ENCODE peak calls at places on chromosomes 4 and X, in seven cellular contexts. E is SK-N-SH, B is K562, H is GM12878, G is HepG2, V is HCT116, U is H1. P is an unnamed sample.

GRCh38 chr4:128823025-128823661 is 13.6 kb downstream of the JADE1 start:
- DNase-seq in U (no peak), G (no peak), B (no peak), V (peak; percentile 21), H (no peak), E (no peak), P (no peak)

GRCh38 chr4:180234730-180235129 is 2008.5 kb upstream of the TENM3 start:
- DNase-seq in E (no peak), G (no peak), B (no peak), V (no peak), U (no peak), H (no peak), P (no peak)

GRCh38 chr4:25862411-25863346 is at the start of gene SEL1L3:
- DNase-seq in G (no peak), B (peak; percentile 70), H (no peak), V (no peak), U (peak; percentile 23), E (peak; percentile 84), P (peak; percentile 26)

GRCh38 chr4:85905761-85906160 is 430.8 kb downstream of the ARHGAP24 start:
- DNase-seq in V (no peak), H (no peak), U (no peak), B (no peak), G (no peak), E (no peak), P (peak; percentile 8)

GRCh38 chrX:20060961-20061868 is 55.5 kb downstream of the MAP7D2 start:
- DNase-seq in B (no peak), H (peak; percentile 53), G (no peak), E (no peak), V (no peak), U (no peak), P (no peak)

GRCh38 chrX:19883878-19884277 is 3.5 kb downstream of the SH3KBP1 start:
- DNase-seq in U (no peak), G (no peak), E (no peak), B (no peak), V (peak; percentile 43), H (peak; percentile 78), P (no peak)

GRCh38 chr4:41178372-41179085 is 35.8 kb downstream of the APBB2 start:
- DNase-seq in U (no peak), G (no peak), V (no peak), E (no peak), H (no peak), B (no peak), P (no peak)

GRCh38 chr4:183960021-183960420 is 54.9 kb downstream of the STOX2 start:
- DNase-seq in G (no peak), U (no peak), B (peak; percentile 6), H (no peak), V (no peak), E (peak; percentile 78), P (peak; percentile 64)

GRCh38 chrX:34371740-34372139 is 239.6 kb upstream of the FAM47A start:
- DNase-seq in V (no peak), U (no peak), E (no peak), H (no peak), B (no peak), G (no peak), P (no peak)

GRCh38 chr4:98222306-98222705 is 38.9 kb upstream of the RAP1GDS1 start:
- DNase-seq in B (no peak), E (no peak), G (no peak), V (no peak), U (no peak), H (no peak), P (no peak)

GRCh38 chrX:53950130-53950733 is 94.0 kb downstream of the PHF8 start:
- DNase-seq in U (no peak), B (no peak), H (no peak), V (no peak), E (no peak), G (no peak), P (no peak)

GRCh38 chr4:163484906-163485305 is 9.6 kb upstream of the TMA16 start:
- DNase-seq in U (peak; percentile 21), V (peak; percentile 50), H (no peak), G (peak; percentile 41), E (peak; percentile 63), B (peak; percentile 82), P (peak; percentile 12)

GRCh38 chrX:11435568-11435967 is 142.4 kb downstream of the AMELX start:
- DNase-seq in B (no peak), U (no peak), G (no peak), V (no peak), H (no peak), E (no peak), P (no peak)

GRCh38 chrX:21666679-21667078 is 8.5 kb upstream of the KLHL34 start:
- DNase-seq in E (no peak), H (no peak), U (no peak), B (no peak), G (no peak), V (no peak), P (no peak)

GRCh38 chrX:27731962-27732361 is 75.8 kb upstream of the MAGEB10 start:
- DNase-seq in H (no peak), G (no peak), V (no peak), E (no peak), B (no peak), U (no peak), P (no peak)

GRCh38 chr4:168797176-168797575 is 212.9 kb downstream of the CBR4 start:
- DNase-seq in V (no peak), H (no peak), G (peak; percentile 56), U (no peak), B (no peak), E (no peak), P (no peak)

GRCh38 chrX:138287200-138287865 is 424.2 kb downstream of the FGF13 start:
- DNase-seq in B (peak; percentile 2), E (no peak), V (no peak), U (no peak), H (no peak), G (no peak), P (no peak)

GRCh38 chr4:118398226-118399090 is 45.7 kb upstream of the PRSS12 start:
- DNase-seq in B (no peak), U (no peak), E (no peak), G (no peak), H (peak; percentile 44), V (no peak), P (no peak)

GRCh38 chr4:128322986-128323385 is 35.4 kb upstream of the PGRMC2 start:
- DNase-seq in V (no peak), U (no peak), G (peak; percentile 53), E (no peak), B (no peak), H (no peak), P (no peak)

GRCh38 chr4:26830701-26831100 is 29.9 kb upstream of the STIM2 start:
- DNase-seq in H (no peak), G (no peak), U (no peak), B (no peak), V (no peak), E (no peak), P (no peak)

GRCh38 chr4:24837781-24838180 is 42.4 kb downstream of the SOD3 start:
- DNase-seq in V (no peak), U (no peak), G (no peak), H (no peak), E (no peak), B (no peak), P (no peak)

GRCh38 chr4:87961993-87962791 is 13.3 kb upstream of the SPP1 start:
- DNase-seq in U (no peak), E (no peak), B (peak; percentile 10), H (no peak), V (no peak), G (no peak), P (no peak)

GRCh38 chr4:184100297-184100885 is 117.3 kb downstream of the ENPP6 start:
- DNase-seq in U (no peak), E (peak; percentile 93), V (peak; percentile 10), H (no peak), G (no peak), B (peak; percentile 57), P (peak; percentile 48)

GRCh38 chrX:43822015-43822414 is 60.2 kb downstream of the MAOB start:
- DNase-seq in E (no peak), B (no peak), H (no peak), V (peak; percentile 4), G (no peak), U (no peak), P (no peak)

GRCh38 chr4:2763511-2763967 is 7.4 kb upstream of the TNIP2 start:
- DNase-seq in E (peak; percentile 22), U (no peak), V (no peak), B (no peak), G (no peak), H (no peak), P (no peak)

GRCh38 chrX:42952621-42953020 is 174.7 kb upstream of the PPP1R2C start:
- DNase-seq in B (no peak), G (no peak), E (no peak), V (no peak), H (no peak), U (no peak), P (no peak)

DNA sequence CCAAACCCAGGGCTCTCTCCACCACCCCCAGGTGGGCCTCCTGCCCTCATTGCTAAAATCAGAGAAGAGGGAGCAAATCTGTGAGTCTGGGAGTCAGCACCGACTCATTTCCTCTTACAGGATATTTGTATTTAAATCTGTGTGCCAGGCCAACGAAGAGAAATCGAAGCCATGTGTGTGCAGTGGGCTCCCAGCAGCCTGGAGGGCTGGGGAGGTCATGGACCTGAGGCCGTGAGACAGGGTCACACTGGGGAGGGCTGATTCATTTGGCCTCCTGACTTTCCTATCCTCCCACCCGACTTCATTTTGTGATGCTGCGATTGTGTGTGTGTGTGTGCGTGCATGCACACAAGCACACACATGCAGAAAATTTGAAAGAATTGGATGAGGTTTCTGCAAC is 48.6 kb upstream of the STX18 start:
- DNase-seq in V (no peak), U (no peak), G (no peak), B (no peak), E (no peak), H (no peak), P (no peak)
- TF ChIP-seq JUND in V (no peak), U (no peak), G (no peak), B (no peak), E (no peak), H (no peak), P (no peak)

DNA sequence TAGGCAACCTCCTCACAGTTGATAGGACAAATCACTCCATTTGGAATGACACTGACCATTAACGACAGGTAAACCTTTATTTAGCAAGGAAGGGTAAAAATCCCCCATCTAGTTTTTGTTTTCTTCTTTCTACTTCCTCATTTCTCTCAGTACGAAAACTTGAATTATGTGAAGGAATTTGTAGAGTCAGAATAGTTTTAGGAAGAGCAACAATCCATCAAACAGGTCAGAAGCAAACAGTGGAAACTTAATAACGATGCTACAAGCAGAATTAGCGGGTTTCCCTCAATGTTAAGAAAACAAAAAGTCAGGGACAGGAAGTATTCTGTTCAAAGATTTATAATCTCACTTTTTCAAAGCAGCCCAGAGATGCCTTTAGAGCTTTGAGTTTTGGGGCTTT is 2.8 kb downstream of the GSX2 start:
- DNase-seq in G (no peak), B (no peak), U (no peak), H (no peak), E (no peak), V (no peak), P (no peak)
- TF ChIP-seq JUND in G (no peak), B (no peak), U (no peak), H (no peak), E (no peak), V (no peak), P (no peak)

GRCh38 chrX:155027509-155028066 is 944 bp downstream of the FUNDC2 start:
- DNase-seq in G (peak; percentile 11), V (peak; percentile 23), E (no peak), B (peak; percentile 44), H (no peak), U (no peak), P (peak; percentile 12)
- TF ChIP-seq JUND in G (no peak), V (no peak), E (no peak), B (no peak), H (no peak), U (no peak), P (no peak)

GRCh38 chr4:113440366-113440765 is 321.2 kb downstream of the CAMK2D start:
- DNase-seq in G (no peak), H (no peak), E (no peak), U (no peak), V (no peak), B (no peak), P (peak; percentile 12)
- TF ChIP-seq JUND in G (no peak), H (no peak), E (no peak), U (no peak), V (no peak), B (no peak), P (no peak)

P was measured in T47D.